ENCODE peak calls at places on chromosomes 12 and 14, in five cellular contexts. C is heart left ventricle; T is foreskin melanocyte; Z is DMS53; E is stimulated activated CD8-positive, alpha-beta memory T cell treated with anti-CD3 and anti-CD28 coated beads, Interleukin-15, amount 100 ng/mL, for 1 hour. P is an unnamed sample.

GRCh38 chr12:89593233-89593632 is 67.4 kb upstream of the POC1B start:
- DNase-seq in C (no peak), T (no peak), E (no peak), Z (no peak), P (no peak)

GRCh38 chr14:61539631-61540030 is 155.7 kb upstream of the HIF1A start:
- DNase-seq in E (no peak), Z (no peak), T (no peak), C (no peak), P (no peak)

GRCh38 chr12:110245278-110245868 is 35.7 kb upstream of the ATP2A2 start:
- DNase-seq in C (peak), E (peak), T (peak), Z (peak), P (no peak)

GRCh38 chr12:77131977-77132490 is 66.7 kb upstream of the E2F7 start:
- DNase-seq in Z (peak), C (no peak), T (no peak), E (no peak), P (no peak)

GRCh38 chr14:69574266-69574953 is at the start of gene CCDC177:
- DNase-seq in E (peak), C (no peak), T (no peak), Z (peak), P (no peak)

GRCh38 chr12:34151019-34151418 is 128.7 kb downstream of the ALG10 start:
- DNase-seq in Z (no peak), T (no peak), C (no peak), E (no peak), P (no peak)

GRCh38 chr14:104103061-104104005 is 17.8 kb downstream of the ASPG start:
- DNase-seq in Z (no peak), T (no peak), C (peak), E (no peak), P (no peak)

GRCh38 chr12:26358651-26359050 is 163.3 kb downstream of the SSPN start:
- DNase-seq in C (no peak), Z (no peak), T (no peak), E (no peak), P (no peak)

GRCh38 chr12:69846976-69847375 is 21.9 kb downstream of the MYRFL start:
- DNase-seq in E (no peak), Z (no peak), C (no peak), T (peak), P (peak)

GRCh38 chr14:98120831-98121464 is 1151.0 kb downstream of the BCL11B start:
- DNase-seq in C (no peak), Z (peak), E (no peak), T (no peak), P (no peak)

GRCh38 chr12:107398101-107398500 is 287.5 kb upstream of the PWP1 start:
- DNase-seq in C (no peak), Z (no peak), E (no peak), T (no peak), P (no peak)

GRCh38 chr12:56716458-56716857 is 8.6 kb downstream of the NACA start:
- DNase-seq in C (no peak), T (no peak), E (no peak), Z (no peak), P (no peak)

GRCh38 chr12:31362759-31363415 is 36.9 kb upstream of the SINHCAF start:
- DNase-seq in Z (peak), C (no peak), E (no peak), T (no peak), P (peak)

GRCh38 chr14:103543721-103544626 is 15.0 kb downstream of the TRMT61A start:
- DNase-seq in C (no peak), E (no peak), T (no peak), Z (no peak), P (peak)

GRCh38 chr12:10097521-10097920 is 1.3 kb downstream of the CLEC1A start:
- DNase-seq in Z (no peak), C (no peak), E (no peak), T (no peak), P (no peak)

GRCh38 chr12:120960657-120961056 is 17.7 kb upstream of the HNF1A start:
- DNase-seq in C (no peak), Z (no peak), E (no peak), T (no peak), P (no peak)

GRCh38 chr12:4369548-4369947 is 10.0 kb downstream of the FGF23 start:
- DNase-seq in E (no peak), Z (no peak), C (no peak), T (no peak), P (no peak)

GRCh38 chr12:131089526-131090253 is 136.0 kb downstream of the ADGRD1 start:
- DNase-seq in Z (no peak), T (no peak), C (no peak), E (no peak), P (no peak)

GRCh38 chr14:31291210-31291609 is 83.6 kb upstream of the HECTD1 start:
- DNase-seq in T (no peak), E (no peak), Z (no peak), C (no peak), P (no peak)

GRCh38 chr12:125140239-125140917 is 75.1 kb downstream of the AACS start:
- DNase-seq in T (no peak), Z (no peak), C (peak), E (no peak), P (no peak)

GRCh38 chr14:74478996-74479635 is 14.0 kb downstream of the NPC2 start:
- DNase-seq in T (peak), Z (peak), E (no peak), C (no peak), P (peak)

GRCh38 chr14:93959239-93960107 is 16.9 kb downstream of the ASB2 start:
- DNase-seq in C (peak), E (peak), T (peak), Z (peak), P (peak)

GRCh38 chr12:52058631-52059324 is 7.5 kb downstream of the NR4A1 start:
- DNase-seq in E (no peak), Z (no peak), T (no peak), C (peak), P (no peak)

GRCh38 chr12:67980391-67980790 is 8.9 kb upstream of the IFNG-AS1 start:
- DNase-seq in E (no peak), Z (no peak), T (no peak), C (no peak), P (no peak)

GRCh38 chr12:113723631-113724030 is 242.5 kb downstream of the RBM19 start:
- DNase-seq in E (no peak), Z (no peak), C (no peak), T (no peak), P (no peak)

GRCh38 chr12:111766608-111767361 is at the start of gene ALDH2:
- DNase-seq in C (peak), E (no peak), T (no peak), Z (peak), P (peak)

GRCh38 chr14:28676481-28676880 is 90.1 kb upstream of the FOXG1 start:
- DNase-seq in E (no peak), T (peak), Z (peak), C (no peak), P (no peak)

P was measured in pons.